ENCODE peak calls at places on chromosomes 2 and 18, in nine cellular contexts. J is HL-60; D is GM20000; A is LoVo; F is CD8-positive, alpha-beta T cell; I is HEK293T; S is effector memory CD8-positive, alpha-beta T cell; H is activated T-helper 1 cell treated with anti-CD3 and anti-CD28 coated beads, Interleukin-12 subunit alpha, Interleukin-12 subunit beta, Interleukin-2, Interleukin-4 antibody, amounts not matched to agents 30 ng/mL and 10 ng/mL and 1 ng/mL, durations not matched to agents 14 hours and 24 hours and 36 hours; L is iPS-NIHi11. V is an unnamed sample.
A peak's percentile ranks its signal among the peaks of the same experiment; 100 is the strongest.

GRCh38 chr18:49728542-49728941 is 84.8 kb downstream of the ACAA2 start:
- DNase-seq in J (peak; percentile 55), D (peak; percentile 67), A (no peak), F (no peak), I (peak; percentile 63), S (no peak), H (peak; percentile 12), L (peak; percentile 74), V (peak; percentile 51)

GRCh38 chr2:96890726-96891385 is 21.0 kb upstream of the SEMA4C start:
- DNase-seq in J (no peak), D (no peak), A (no peak), F (no peak), I (no peak), S (no peak), H (no peak), L (no peak), V (no peak)

GRCh38 chr2:104862061-104862941 is 8.4 kb downstream of the POU3F3 start:
- DNase-seq in J (no peak), D (peak; percentile 39), A (no peak), F (no peak), I (no peak), S (no peak), H (no peak), L (peak; percentile 70), V (peak; percentile 45)

GRCh38 chr2:238160206-238161129 is 1.7 kb downstream of the ERFE start:
- DNase-seq in J (no peak), D (no peak), A (no peak), F (no peak), I (no peak), S (no peak), H (no peak), L (peak; percentile 55), V (no peak)

GRCh38 chr2:158990397-158991209 is 22.2 kb downstream of the TANC1 start:
- DNase-seq in J (no peak), D (no peak), A (peak; percentile 24), F (no peak), I (no peak), S (no peak), H (no peak), L (no peak), V (no peak)

GRCh38 chr2:4976407-4976806 is 715.8 kb upstream of the SOX11 start:
- DNase-seq in J (no peak), D (no peak), A (no peak), F (no peak), I (no peak), S (no peak), H (no peak), L (peak; percentile 56), V (no peak)

GRCh38 chr2:201786471-201786870 is 5.7 kb upstream of the ALS2 start:
- DNase-seq in J (peak; percentile 17), D (no peak), A (no peak), F (no peak), I (no peak), S (no peak), H (no peak), L (no peak), V (no peak)

GRCh38 chr2:33340265-33340664 is 136.2 kb upstream of the RASGRP3 start:
- DNase-seq in J (no peak), D (no peak), A (no peak), F (no peak), I (no peak), S (no peak), H (no peak), L (no peak), V (no peak)

GRCh38 chr2:239179851-239180371 is 220.9 kb downstream of the HDAC4 start:
- DNase-seq in J (no peak), D (no peak), A (no peak), F (no peak), I (no peak), S (no peak), H (no peak), L (no peak), V (no peak)

GRCh38 chr2:31239842-31240198 is 5.9 kb downstream of the EHD3 start:
- DNase-seq in J (no peak), D (no peak), A (no peak), F (no peak), I (no peak), S (no peak), H (no peak), L (no peak), V (no peak)

GRCh38 chr2:41924024-41924423 is 123.8 kb upstream of the PKDCC start:
- DNase-seq in J (no peak), D (no peak), A (no peak), F (no peak), I (no peak), S (no peak), H (no peak), L (no peak), V (no peak)

GRCh38 chr2:159903404-159904126 is 105.6 kb upstream of the CD302 start:
- DNase-seq in J (peak; percentile 18), D (peak; percentile 54), A (no peak), F (peak; percentile 55), I (no peak), S (peak; percentile 56), H (peak; percentile 38), L (no peak), V (no peak)

GRCh38 chr2:138090330-138090729 is 126.1 kb downstream of the HNMT start:
- DNase-seq in J (peak; percentile 17), D (peak; percentile 40), A (peak; percentile 40), F (no peak), I (peak; percentile 17), S (no peak), H (no peak), L (no peak), V (peak; percentile 29)

GRCh38 chr2:163264376-163264775 is 425.8 kb upstream of the KCNH7 start:
- DNase-seq in J (no peak), D (no peak), A (no peak), F (no peak), I (no peak), S (no peak), H (no peak), L (no peak), V (no peak)

GRCh38 chr2:181955010-181955409 is 30.6 kb upstream of the PPP1R1C start:
- DNase-seq in J (no peak), D (no peak), A (peak; percentile 71), F (no peak), I (no peak), S (no peak), H (no peak), L (no peak), V (no peak)

GRCh38 chr2:171824086-171824485 is 70.0 kb downstream of the SLC25A12 start:
- DNase-seq in J (peak; percentile 30), D (no peak), A (no peak), F (no peak), I (no peak), S (no peak), H (no peak), L (no peak), V (no peak)

GRCh38 chr18:35521133-35521532 is 23.4 kb upstream of the INO80C start:
- DNase-seq in J (no peak), D (no peak), A (no peak), F (no peak), I (peak; percentile 5), S (no peak), H (no peak), L (no peak), V (no peak)

GRCh38 chr2:219054956-219055903 is 5.5 kb downstream of the IHH start:
- DNase-seq in J (no peak), D (no peak), A (no peak), F (no peak), I (no peak), S (no peak), H (no peak), L (no peak), V (no peak)

GRCh38 chr2:145091011-145091744 is 571.3 kb upstream of the ZEB2 start:
- DNase-seq in J (no peak), D (no peak), A (no peak), F (no peak), I (no peak), S (no peak), H (no peak), L (no peak), V (no peak)

GRCh38 chr2:125169764-125170146 is 1144.7 kb downstream of the CNTNAP5 start:
- DNase-seq in J (no peak), D (no peak), A (no peak), F (no peak), I (no peak), S (no peak), H (no peak), L (no peak), V (no peak)

GRCh38 chr2:189024861-189025618 is 50.9 kb downstream of the COL3A1 start:
- DNase-seq in J (no peak), D (no peak), A (peak; percentile 11), F (no peak), I (peak; percentile 27), S (no peak), H (no peak), L (peak; percentile 44), V (no peak)

GRCh38 chr2:162233197-162233596 is 10.0 kb downstream of the FAP start:
- DNase-seq in J (peak; percentile 81), D (no peak), A (no peak), F (no peak), I (no peak), S (no peak), H (no peak), L (no peak), V (no peak)

GRCh38 chr2:71672640-71673401 is 219.5 kb downstream of the DYSF start:
- DNase-seq in J (no peak), D (no peak), A (no peak), F (no peak), I (no peak), S (no peak), H (no peak), L (no peak), V (no peak)

GRCh38 chr2:127623388-127624320 is 22.3 kb upstream of the GPR17 start:
- DNase-seq in J (no peak), D (no peak), A (no peak), F (no peak), I (no peak), S (no peak), H (no peak), L (no peak), V (no peak)

GRCh38 chr2:134244091-134244490 is 9.8 kb upstream of the MGAT5 start:
- DNase-seq in J (no peak), D (no peak), A (no peak), F (no peak), I (no peak), S (no peak), H (no peak), L (no peak), V (no peak)

V was measured in endothelial cell.